ENCODE peak calls at places on chromosomes 7 and 10, in seven cellular contexts. One of them, this sample, is unnamed.
A peak's percentile ranks its signal among the peaks of the same experiment; 100 is the strongest.

GRCh38 chr10:12613144-12613543 is 263.8 kb downstream of the CAMK1D start:
- DNase-seq in activated T-cell treated with anti-CD3 and anti-CD28 coated beads, Interleukin-2, amount 50 U/mL, for 72 hours: no peak
- DNase-seq in AG09309: no peak
- DNase-seq in HCEC 1CT: no peak
- DNase-seq in activated naive CD4-positive, alpha-beta T cell: no peak
- DNase-seq in stimulated activated CD4-positive, alpha-beta T cell treated with anti-CD3 and anti-CD28 coated beads, Interleukin-4, amount 100 ng/mL, for 24 hours: no peak
- DNase-seq in NT2/D1: no peak
- DNase-seq in this sample: no peak

GRCh38 chr10:102705531-102705930 is 8.7 kb downstream of the ARL3 start:
- DNase-seq in stimulated activated CD4-positive, alpha-beta T cell treated with anti-CD3 and anti-CD28 coated beads, Interleukin-4, amount 100 ng/mL, for 24 hours: no peak
- DNase-seq in activated T-cell treated with anti-CD3 and anti-CD28 coated beads, Interleukin-2, amount 50 U/mL, for 72 hours: no peak
- DNase-seq in HCEC 1CT: no peak
- DNase-seq in activated naive CD4-positive, alpha-beta T cell: no peak
- DNase-seq in NT2/D1: no peak
- DNase-seq in AG09309: no peak
- DNase-seq in this sample: no peak

GRCh38 chr7:16817536-16817935 is 12.7 kb upstream of the AGR2 start:
- DNase-seq in activated T-cell treated with anti-CD3 and anti-CD28 coated beads, Interleukin-2, amount 50 U/mL, for 72 hours: no peak
- DNase-seq in AG09309: no peak
- DNase-seq in HCEC 1CT: peak; percentile 50
- DNase-seq in activated naive CD4-positive, alpha-beta T cell: no peak
- DNase-seq in stimulated activated CD4-positive, alpha-beta T cell treated with anti-CD3 and anti-CD28 coated beads, Interleukin-4, amount 100 ng/mL, for 24 hours: no peak
- DNase-seq in NT2/D1: no peak
- DNase-seq in this sample: no peak

GRCh38 chr7:95687759-95688343 is 84.5 kb upstream of the DYNC1I1 start:
- DNase-seq in activated T-cell treated with anti-CD3 and anti-CD28 coated beads, Interleukin-2, amount 50 U/mL, for 72 hours: no peak
- DNase-seq in stimulated activated CD4-positive, alpha-beta T cell treated with anti-CD3 and anti-CD28 coated beads, Interleukin-4, amount 100 ng/mL, for 24 hours: no peak
- DNase-seq in HCEC 1CT: peak; percentile 16
- DNase-seq in activated naive CD4-positive, alpha-beta T cell: no peak
- DNase-seq in AG09309: no peak
- DNase-seq in NT2/D1: peak; percentile 39
- DNase-seq in this sample: no peak

GRCh38 chr7:138542183-138542582 is 82.1 kb downstream of the TRIM24 start:
- DNase-seq in HCEC 1CT: no peak
- DNase-seq in stimulated activated CD4-positive, alpha-beta T cell treated with anti-CD3 and anti-CD28 coated beads, Interleukin-4, amount 100 ng/mL, for 24 hours: no peak
- DNase-seq in activated T-cell treated with anti-CD3 and anti-CD28 coated beads, Interleukin-2, amount 50 U/mL, for 72 hours: no peak
- DNase-seq in activated naive CD4-positive, alpha-beta T cell: no peak
- DNase-seq in NT2/D1: no peak
- DNase-seq in AG09309: no peak
- DNase-seq in this sample: no peak

GRCh38 chr7:108093903-108094302 is 36.3 kb downstream of the LAMB4 start:
- DNase-seq in stimulated activated CD4-positive, alpha-beta T cell treated with anti-CD3 and anti-CD28 coated beads, Interleukin-4, amount 100 ng/mL, for 24 hours: no peak
- DNase-seq in NT2/D1: no peak
- DNase-seq in AG09309: no peak
- DNase-seq in activated naive CD4-positive, alpha-beta T cell: no peak
- DNase-seq in HCEC 1CT: peak; percentile 59
- DNase-seq in activated T-cell treated with anti-CD3 and anti-CD28 coated beads, Interleukin-2, amount 50 U/mL, for 72 hours: no peak
- DNase-seq in this sample: no peak

GRCh38 chr7:151783958-151784575 is 92.8 kb downstream of the PRKAG2 start:
- DNase-seq in activated T-cell treated with anti-CD3 and anti-CD28 coated beads, Interleukin-2, amount 50 U/mL, for 72 hours: no peak
- DNase-seq in AG09309: no peak
- DNase-seq in stimulated activated CD4-positive, alpha-beta T cell treated with anti-CD3 and anti-CD28 coated beads, Interleukin-4, amount 100 ng/mL, for 24 hours: no peak
- DNase-seq in NT2/D1: no peak
- DNase-seq in activated naive CD4-positive, alpha-beta T cell: no peak
- DNase-seq in HCEC 1CT: no peak
- DNase-seq in this sample: no peak

GRCh38 chr10:86594535-86594934 is 59.8 kb upstream of the OPN4 start:
- DNase-seq in activated T-cell treated with anti-CD3 and anti-CD28 coated beads, Interleukin-2, amount 50 U/mL, for 72 hours: no peak
- DNase-seq in AG09309: no peak
- DNase-seq in stimulated activated CD4-positive, alpha-beta T cell treated with anti-CD3 and anti-CD28 coated beads, Interleukin-4, amount 100 ng/mL, for 24 hours: no peak
- DNase-seq in NT2/D1: no peak
- DNase-seq in HCEC 1CT: peak; percentile 68
- DNase-seq in activated naive CD4-positive, alpha-beta T cell: no peak
- DNase-seq in this sample: no peak

GRCh38 chr7:141221007-141221612 is 147.2 kb downstream of the TMEM178B start:
- DNase-seq in stimulated activated CD4-positive, alpha-beta T cell treated with anti-CD3 and anti-CD28 coated beads, Interleukin-4, amount 100 ng/mL, for 24 hours: no peak
- DNase-seq in activated naive CD4-positive, alpha-beta T cell: no peak
- DNase-seq in activated T-cell treated with anti-CD3 and anti-CD28 coated beads, Interleukin-2, amount 50 U/mL, for 72 hours: no peak
- DNase-seq in HCEC 1CT: no peak
- DNase-seq in NT2/D1: no peak
- DNase-seq in AG09309: no peak
- DNase-seq in this sample: no peak

GRCh38 chr10:119737039-119737663 is 11.3 kb downstream of the INPP5F start:
- DNase-seq in NT2/D1: no peak
- DNase-seq in activated T-cell treated with anti-CD3 and anti-CD28 coated beads, Interleukin-2, amount 50 U/mL, for 72 hours: no peak
- DNase-seq in stimulated activated CD4-positive, alpha-beta T cell treated with anti-CD3 and anti-CD28 coated beads, Interleukin-4, amount 100 ng/mL, for 24 hours: no peak
- DNase-seq in HCEC 1CT: no peak
- DNase-seq in AG09309: no peak
- DNase-seq in activated naive CD4-positive, alpha-beta T cell: no peak
- DNase-seq in this sample: no peak

GRCh38 chr7:151736403-151736909 is 140.5 kb downstream of the PRKAG2 start:
- DNase-seq in activated naive CD4-positive, alpha-beta T cell: no peak
- DNase-seq in NT2/D1: peak; percentile 66
- DNase-seq in HCEC 1CT: peak; percentile 97
- DNase-seq in activated T-cell treated with anti-CD3 and anti-CD28 coated beads, Interleukin-2, amount 50 U/mL, for 72 hours: no peak
- DNase-seq in AG09309: peak; percentile 86
- DNase-seq in stimulated activated CD4-positive, alpha-beta T cell treated with anti-CD3 and anti-CD28 coated beads, Interleukin-4, amount 100 ng/mL, for 24 hours: no peak
- DNase-seq in this sample: no peak

GRCh38 chr10:130018253-130018652 is 54.2 kb upstream of the EBF3 start:
- DNase-seq in NT2/D1: peak; percentile 33
- DNase-seq in activated T-cell treated with anti-CD3 and anti-CD28 coated beads, Interleukin-2, amount 50 U/mL, for 72 hours: peak; percentile 4
- DNase-seq in activated naive CD4-positive, alpha-beta T cell: no peak
- DNase-seq in stimulated activated CD4-positive, alpha-beta T cell treated with anti-CD3 and anti-CD28 coated beads, Interleukin-4, amount 100 ng/mL, for 24 hours: no peak
- DNase-seq in AG09309: peak; percentile 17
- DNase-seq in HCEC 1CT: no peak
- DNase-seq in this sample: no peak

GRCh38 chr10:126235091-126235978 is 152.9 kb downstream of the ADAM12 start:
- DNase-seq in activated T-cell treated with anti-CD3 and anti-CD28 coated beads, Interleukin-2, amount 50 U/mL, for 72 hours: no peak
- DNase-seq in HCEC 1CT: no peak
- DNase-seq in activated naive CD4-positive, alpha-beta T cell: no peak
- DNase-seq in AG09309: no peak
- DNase-seq in stimulated activated CD4-positive, alpha-beta T cell treated with anti-CD3 and anti-CD28 coated beads, Interleukin-4, amount 100 ng/mL, for 24 hours: no peak
- DNase-seq in NT2/D1: no peak
- DNase-seq in this sample: no peak

GRCh38 chr7:77811895-77812685 is 13.5 kb downstream of the PHTF2 start:
- DNase-seq in stimulated activated CD4-positive, alpha-beta T cell treated with anti-CD3 and anti-CD28 coated beads, Interleukin-4, amount 100 ng/mL, for 24 hours: no peak
- DNase-seq in activated T-cell treated with anti-CD3 and anti-CD28 coated beads, Interleukin-2, amount 50 U/mL, for 72 hours: no peak
- DNase-seq in HCEC 1CT: peak; percentile 88
- DNase-seq in activated naive CD4-positive, alpha-beta T cell: no peak
- DNase-seq in NT2/D1: no peak
- DNase-seq in AG09309: peak; percentile 50
- DNase-seq in this sample: no peak

This sample was measured in sciatic nerve.